ENCODE peak calls at places on chromosome 18, in seven cellular contexts. Y, Q, B, L, F, C and E are unnamed samples.

GRCh38 chr18:21599585-21600525 is 649 bp downstream of the ESCO1 start:
- DNase-seq in Y (peak; percentile 38), Q (peak; percentile 83), B (peak; percentile 44), L (peak; percentile 23), F (peak; percentile 30), C (no peak), E (peak; percentile 63)

GRCh38 chr18:32237024-32237423 is 47.2 kb downstream of the MEP1B start:
- DNase-seq in Y (no peak), Q (no peak), B (no peak), L (peak; percentile 30), F (no peak), C (no peak), E (no peak)

GRCh38 chr18:61949946-61950345 is 57.1 kb upstream of the RNF152 start:
- DNase-seq in Y (no peak), Q (no peak), B (no peak), L (peak; percentile 55), F (no peak), C (no peak), E (no peak)

GRCh38 chr18:49020129-49020528 is 69.4 kb upstream of the SMAD7 start:
- DNase-seq in Y (no peak), Q (no peak), B (no peak), L (no peak), F (no peak), C (no peak), E (no peak)

GRCh38 chr18:22434973-22435608 is 17.4 kb upstream of the CTAGE1 start:
- DNase-seq in Y (no peak), Q (no peak), B (no peak), L (peak; percentile 66), F (no peak), C (no peak), E (no peak)

GRCh38 chr18:2903006-2903405 is 56.2 kb downstream of the EMILIN2 start:
- DNase-seq in Y (no peak), Q (peak; percentile 89), B (no peak), L (peak; percentile 46), F (no peak), C (no peak), E (no peak)

GRCh38 chr18:50377061-50377798 is 2.4 kb downstream of the SKA1 start:
- DNase-seq in Y (no peak), Q (no peak), B (no peak), L (no peak), F (no peak), C (no peak), E (no peak)

GRCh38 chr18:23982154-23983071 is 32.1 kb upstream of the TTC39C start:
- DNase-seq in Y (no peak), Q (peak; percentile 95), B (no peak), L (peak; percentile 59), F (no peak), C (no peak), E (no peak)

GRCh38 chr18:51250006-51250405 is 52.5 kb upstream of the MEX3C start:
- DNase-seq in Y (no peak), Q (no peak), B (no peak), L (no peak), F (no peak), C (no peak), E (no peak)

GRCh38 chr18:62165583-62165982 is 21.3 kb downstream of the PIGN start:
- DNase-seq in Y (no peak), Q (no peak), B (no peak), L (peak; percentile 12), F (no peak), C (no peak), E (no peak)

GRCh38 chr18:31954349-31954748 is 11.4 kb upstream of the TRAPPC8 start:
- DNase-seq in Y (no peak), Q (no peak), B (no peak), L (peak; percentile 67), F (no peak), C (no peak), E (no peak)

GRCh38 chr18:56285387-56286055 is 352.9 kb downstream of the TXNL1 start:
- DNase-seq in Y (no peak), Q (no peak), B (no peak), L (no peak), F (no peak), C (no peak), E (no peak)

GRCh38 chr18:59273936-59274928 is 978 bp upstream of the RAX start:
- DNase-seq in Y (no peak), Q (no peak), B (no peak), L (no peak), F (no peak), C (no peak), E (no peak)

GRCh38 chr18:74774486-74774885 is 176.8 kb downstream of the ZNF407 start:
- DNase-seq in Y (no peak), Q (no peak), B (no peak), L (no peak), F (no peak), C (no peak), E (no peak)

GRCh38 chr18:79275992-79276391 is 119.7 kb upstream of the NFATC1 start:
- DNase-seq in Y (no peak), Q (no peak), B (no peak), L (no peak), F (no peak), C (no peak), E (no peak)

GRCh38 chr18:59787998-59788875 is 91.0 kb upstream of the CCBE1 start:
- DNase-seq in Y (no peak), Q (no peak), B (no peak), L (peak; percentile 50), F (no peak), C (no peak), E (no peak)

GRCh38 chr18:31199190-31199769 is 36.6 kb upstream of the DSC1 start:
- DNase-seq in Y (no peak), Q (no peak), B (no peak), L (peak; percentile 36), F (no peak), C (no peak), E (no peak)

GRCh38 chr18:49362431-49362830 is 98.0 kb downstream of the DYM start:
- DNase-seq in Y (no peak), Q (no peak), B (no peak), L (peak; percentile 2), F (no peak), C (no peak), E (no peak)

GRCh38 chr18:58668897-58669296 is 2.4 kb upstream of the MALT1 start:
- DNase-seq in Y (no peak), Q (no peak), B (no peak), L (peak; percentile 55), F (no peak), C (no peak), E (no peak)

GRCh38 chr18:9971313-9971920 is 57.6 kb downstream of the VAPA start:
- DNase-seq in Y (peak; percentile 75), Q (no peak), B (peak; percentile 58), L (peak; percentile 77), F (peak; percentile 47), C (peak; percentile 81), E (no peak)

GRCh38 chr18:36572135-36572856 is 256.5 kb downstream of the TPGS2 start:
- DNase-seq in Y (no peak), Q (no peak), B (no peak), L (peak; percentile 51), F (no peak), C (peak; percentile 46), E (no peak)

GRCh38 chr18:23871410-23871809 is 143.1 kb upstream of the TTC39C start:
- DNase-seq in Y (peak; percentile 79), Q (no peak), B (no peak), L (peak; percentile 62), F (peak; percentile 55), C (no peak), E (no peak)

GRCh38 chr18:50170004-50170403 is 24.9 kb downstream of the MYO5B start:
- DNase-seq in Y (no peak), Q (no peak), B (no peak), L (no peak), F (no peak), C (no peak), E (no peak)

GRCh38 chr18:6821346-6821745 is 91.8 kb downstream of the ARHGAP28 start:
- DNase-seq in Y (no peak), Q (no peak), B (no peak), L (no peak), F (no peak), C (no peak), E (no peak)

GRCh38 chr18:50659091-50660003 is 99.5 kb downstream of the MAPK4 start:
- DNase-seq in Y (no peak), Q (no peak), B (no peak), L (peak; percentile 87), F (no peak), C (no peak), E (no peak)

GRCh38 chr18:36808681-36809080 is 20.1 kb downstream of the TPGS2 start:
- DNase-seq in Y (no peak), Q (no peak), B (no peak), L (peak; percentile 90), F (no peak), C (no peak), E (no peak)